ENCODE peak calls at places on chromosomes 1 and 21, in ten cellular contexts. One of them, this sample, is unnamed.
A peak's percentile ranks its signal among the peaks of the same experiment; 100 is the strongest.

GRCh38 chr1:201466492-201466891 is 2.5 kb downstream of the PHLDA3 start:
- DNase-seq in mesothelial cell of epicardium: no peak
- DNase-seq in mucosa of descending colon: peak; percentile 67
- DNase-seq in endothelial cell: no peak
- DNase-seq in adrenal gland: no peak
- DNase-seq in pancreas: no peak
- DNase-seq in colonic mucosa: no peak
- DNase-seq in body of pancreas: no peak
- DNase-seq in foreskin fibroblast: peak; percentile 67
- DNase-seq in kidney: no peak
- DNase-seq in this sample: no peak

GRCh38 chr1:42211224-42211623 is 46.7 kb upstream of the GUCA2A start:
- DNase-seq in mucosa of descending colon: no peak
- DNase-seq in foreskin fibroblast: peak; percentile 70
- DNase-seq in mesothelial cell of epicardium: no peak
- DNase-seq in body of pancreas: no peak
- DNase-seq in pancreas: no peak
- DNase-seq in kidney: no peak
- DNase-seq in adrenal gland: no peak
- DNase-seq in endothelial cell: no peak
- DNase-seq in colonic mucosa: no peak
- DNase-seq in this sample: no peak

GRCh38 chr1:48007044-48007443 is 9.9 kb upstream of the TRABD2B start:
- DNase-seq in foreskin fibroblast: no peak
- DNase-seq in colonic mucosa: no peak
- DNase-seq in pancreas: no peak
- DNase-seq in body of pancreas: no peak
- DNase-seq in endothelial cell: no peak
- DNase-seq in kidney: no peak
- DNase-seq in mesothelial cell of epicardium: no peak
- DNase-seq in mucosa of descending colon: no peak
- DNase-seq in adrenal gland: no peak
- DNase-seq in this sample: no peak

GRCh38 chr1:15090373-15090772 is 63.2 kb upstream of the TMEM51 start:
- DNase-seq in colonic mucosa: peak; percentile 90
- DNase-seq in mesothelial cell of epicardium: peak; percentile 49
- DNase-seq in kidney: peak; percentile 95
- DNase-seq in body of pancreas: peak; percentile 92
- DNase-seq in pancreas: peak; percentile 90
- DNase-seq in endothelial cell: peak; percentile 86
- DNase-seq in foreskin fibroblast: no peak
- DNase-seq in mucosa of descending colon: peak; percentile 90
- DNase-seq in adrenal gland: no peak
- DNase-seq in this sample: no peak

GRCh38 chr1:22323846-22324504 is 127.7 kb upstream of the ZBTB40 start:
- DNase-seq in mucosa of descending colon: no peak
- DNase-seq in pancreas: no peak
- DNase-seq in kidney: peak; percentile 45
- DNase-seq in adrenal gland: no peak
- DNase-seq in body of pancreas: no peak
- DNase-seq in colonic mucosa: no peak
- DNase-seq in foreskin fibroblast: no peak
- DNase-seq in endothelial cell: no peak
- DNase-seq in mesothelial cell of epicardium: no peak
- DNase-seq in this sample: peak; percentile 59

GRCh38 chr1:199512037-199512710 is 515.3 kb upstream of the NR5A2 start:
- DNase-seq in adrenal gland: no peak
- DNase-seq in foreskin fibroblast: no peak
- DNase-seq in colonic mucosa: no peak
- DNase-seq in kidney: no peak
- DNase-seq in mucosa of descending colon: no peak
- DNase-seq in mesothelial cell of epicardium: no peak
- DNase-seq in body of pancreas: no peak
- DNase-seq in endothelial cell: no peak
- DNase-seq in pancreas: no peak
- DNase-seq in this sample: no peak

GRCh38 chr1:209721406-209721805 is 16.8 kb downstream of the HSD11B1 start:
- DNase-seq in mesothelial cell of epicardium: no peak
- DNase-seq in pancreas: no peak
- DNase-seq in kidney: no peak
- DNase-seq in adrenal gland: no peak
- DNase-seq in foreskin fibroblast: no peak
- DNase-seq in body of pancreas: no peak
- DNase-seq in mucosa of descending colon: no peak
- DNase-seq in colonic mucosa: no peak
- DNase-seq in endothelial cell: no peak
- DNase-seq in this sample: no peak

GRCh38 chr1:172286629-172287076 is 133.8 kb upstream of the C1orf105 start:
- DNase-seq in mesothelial cell of epicardium: no peak
- DNase-seq in body of pancreas: no peak
- DNase-seq in mucosa of descending colon: no peak
- DNase-seq in kidney: no peak
- DNase-seq in foreskin fibroblast: peak; percentile 94
- DNase-seq in pancreas: peak; percentile 40
- DNase-seq in colonic mucosa: no peak
- DNase-seq in adrenal gland: peak; percentile 42
- DNase-seq in endothelial cell: no peak
- DNase-seq in this sample: no peak

GRCh38 chr1:7551442-7551841 is 219.7 kb upstream of the VAMP3 start:
- DNase-seq in pancreas: no peak
- DNase-seq in kidney: peak; percentile 32
- DNase-seq in colonic mucosa: no peak
- DNase-seq in mesothelial cell of epicardium: no peak
- DNase-seq in mucosa of descending colon: peak; percentile 14
- DNase-seq in foreskin fibroblast: no peak
- DNase-seq in endothelial cell: no peak
- DNase-seq in adrenal gland: no peak
- DNase-seq in body of pancreas: no peak
- DNase-seq in this sample: no peak

GRCh38 chr1:76281306-76281705 is 206.8 kb downstream of the ST6GALNAC3 start:
- DNase-seq in adrenal gland: no peak
- DNase-seq in pancreas: no peak
- DNase-seq in endothelial cell: no peak
- DNase-seq in mesothelial cell of epicardium: no peak
- DNase-seq in body of pancreas: no peak
- DNase-seq in colonic mucosa: no peak
- DNase-seq in mucosa of descending colon: no peak
- DNase-seq in kidney: no peak
- DNase-seq in foreskin fibroblast: no peak
- DNase-seq in this sample: no peak

GRCh38 chr21:17512245-17513213 is at the start of gene CXADR:
- DNase-seq in adrenal gland: peak; percentile 83
- DNase-seq in foreskin fibroblast: no peak
- DNase-seq in mucosa of descending colon: peak; percentile 96
- DNase-seq in body of pancreas: peak; percentile 93
- DNase-seq in kidney: peak; percentile 95
- DNase-seq in mesothelial cell of epicardium: peak; percentile 86
- DNase-seq in endothelial cell: peak; percentile 72
- DNase-seq in pancreas: peak; percentile 90
- DNase-seq in colonic mucosa: peak; percentile 91
- DNase-seq in this sample: no peak

GRCh38 chr1:31249854-31250253 is 10.2 kb upstream of the NKAIN1 start:
- DNase-seq in endothelial cell: no peak
- DNase-seq in colonic mucosa: no peak
- DNase-seq in body of pancreas: no peak
- DNase-seq in adrenal gland: no peak
- DNase-seq in kidney: no peak
- DNase-seq in pancreas: no peak
- DNase-seq in mucosa of descending colon: no peak
- DNase-seq in foreskin fibroblast: no peak
- DNase-seq in mesothelial cell of epicardium: no peak
- DNase-seq in this sample: no peak

GRCh38 chr1:218945050-218945449 is 228.6 kb upstream of the LYPLAL1 start:
- DNase-seq in mucosa of descending colon: no peak
- DNase-seq in endothelial cell: no peak
- DNase-seq in foreskin fibroblast: peak; percentile 32
- DNase-seq in colonic mucosa: no peak
- DNase-seq in kidney: no peak
- DNase-seq in body of pancreas: no peak
- DNase-seq in adrenal gland: no peak
- DNase-seq in mesothelial cell of epicardium: no peak
- DNase-seq in pancreas: no peak
- DNase-seq in this sample: no peak

GRCh38 chr1:64062941-64063581 is 140.4 kb upstream of the UBE2U start:
- DNase-seq in foreskin fibroblast: no peak
- DNase-seq in kidney: no peak
- DNase-seq in pancreas: no peak
- DNase-seq in colonic mucosa: no peak
- DNase-seq in mucosa of descending colon: no peak
- DNase-seq in adrenal gland: no peak
- DNase-seq in endothelial cell: no peak
- DNase-seq in body of pancreas: no peak
- DNase-seq in mesothelial cell of epicardium: no peak
- DNase-seq in this sample: no peak

DNA sequence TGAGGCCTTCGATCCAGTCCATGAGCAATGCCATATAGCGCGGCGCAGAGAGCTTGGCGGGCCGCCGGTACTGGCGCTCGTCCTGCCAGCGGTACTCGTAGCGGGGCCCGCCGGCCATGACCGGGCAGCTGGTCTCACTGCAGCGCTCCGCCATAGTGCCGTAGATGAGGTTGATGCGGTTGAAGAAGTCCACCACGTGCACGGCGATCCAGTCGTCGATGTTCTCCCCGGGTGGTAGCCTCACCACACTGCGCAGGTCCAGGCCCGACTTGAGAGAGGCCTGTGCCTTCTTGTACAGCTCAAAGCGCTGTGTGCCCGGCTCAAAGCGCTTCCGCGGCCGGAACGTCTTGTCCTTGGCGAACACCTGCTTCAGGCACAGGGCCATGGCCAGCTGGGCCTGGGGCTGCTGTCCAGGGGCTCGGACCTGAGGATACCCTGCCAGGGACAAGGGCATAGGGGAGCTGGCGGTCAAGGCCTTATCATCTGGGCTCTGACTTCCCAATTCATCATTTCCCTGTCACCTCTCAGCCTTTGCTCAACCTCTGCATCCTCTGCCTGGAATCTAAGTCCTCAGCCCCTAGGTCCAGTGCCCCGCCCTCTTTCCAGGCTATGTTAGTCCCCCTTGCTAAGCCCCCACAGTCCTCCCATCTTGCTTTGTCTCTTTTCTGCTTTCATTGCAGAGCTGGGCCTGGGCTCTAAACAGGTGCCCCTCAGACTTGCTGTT is 3.5 kb downstream of the MOB3C start:
- DNase-seq in mucosa of descending colon: peak; percentile 35
- DNase-seq in colonic mucosa: no peak
- DNase-seq in mesothelial cell of epicardium: no peak
- DNase-seq in kidney: peak; percentile 78
- DNase-seq in body of pancreas: peak; percentile 82
- DNase-seq in adrenal gland: no peak
- DNase-seq in endothelial cell: no peak
- DNase-seq in foreskin fibroblast: no peak
- DNase-seq in pancreas: peak; percentile 63
- DNase-seq in this sample: no peak
- TF ChIP-seq CTCF in mucosa of descending colon: no peak
- TF ChIP-seq CTCF in colonic mucosa: no peak
- TF ChIP-seq CTCF in mesothelial cell of epicardium: no peak
- TF ChIP-seq CTCF in kidney: no peak
- TF ChIP-seq CTCF in body of pancreas: no peak
- TF ChIP-seq CTCF in adrenal gland: no peak
- TF ChIP-seq CTCF in endothelial cell: no peak
- TF ChIP-seq CTCF in foreskin fibroblast: no peak
- TF ChIP-seq CTCF in pancreas: no peak
- TF ChIP-seq CTCF in this sample: no peak

GRCh38 chr21:44509539-44509938 is 30.5 kb downstream of the KRTAP10-1 start:
- DNase-seq in pancreas: peak; percentile 90
- DNase-seq in mesothelial cell of epicardium: no peak
- DNase-seq in body of pancreas: peak; percentile 93
- DNase-seq in endothelial cell: no peak
- DNase-seq in kidney: peak; percentile 63
- DNase-seq in foreskin fibroblast: no peak
- DNase-seq in colonic mucosa: peak; percentile 46
- DNase-seq in adrenal gland: no peak
- DNase-seq in mucosa of descending colon: peak; percentile 79
- DNase-seq in this sample: no peak
- TF ChIP-seq CTCF in pancreas: peak; percentile 57
- TF ChIP-seq CTCF in mesothelial cell of epicardium: no peak
- TF ChIP-seq CTCF in body of pancreas: peak; percentile 27
- TF ChIP-seq CTCF in endothelial cell: no peak
- TF ChIP-seq CTCF in kidney: no peak
- TF ChIP-seq CTCF in foreskin fibroblast: no peak
- TF ChIP-seq CTCF in colonic mucosa: no peak
- TF ChIP-seq CTCF in adrenal gland: no peak
- TF ChIP-seq CTCF in mucosa of descending colon: peak; percentile 29
- TF ChIP-seq CTCF in this sample: no peak

DNA sequence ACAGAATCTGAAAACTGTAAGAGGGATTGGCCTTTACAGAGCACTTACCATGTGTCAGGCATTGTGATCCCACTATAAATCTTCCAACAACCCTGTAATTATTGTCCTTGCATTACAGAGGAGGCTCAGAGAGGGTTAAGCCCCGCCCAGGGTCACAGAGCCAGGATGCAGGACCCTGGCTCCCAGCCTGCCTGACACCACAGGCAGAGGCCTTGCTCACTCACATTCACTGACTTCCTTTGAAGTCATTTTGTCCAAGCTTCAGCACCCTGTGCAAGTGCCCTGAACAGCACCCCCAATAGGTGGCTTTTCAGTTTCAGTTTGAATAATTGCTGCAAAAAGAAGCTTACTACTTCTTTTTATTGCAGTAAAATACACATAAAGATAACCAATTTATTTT is 256.8 kb upstream of the NFIA start:
- DNase-seq in adrenal gland: no peak
- DNase-seq in kidney: peak; percentile 61
- DNase-seq in pancreas: no peak
- DNase-seq in colonic mucosa: peak; percentile 49
- DNase-seq in foreskin fibroblast: no peak
- DNase-seq in endothelial cell: no peak
- DNase-seq in mucosa of descending colon: peak; percentile 53
- DNase-seq in mesothelial cell of epicardium: no peak
- DNase-seq in body of pancreas: no peak
- DNase-seq in this sample: no peak
- TF ChIP-seq CTCF in adrenal gland: no peak
- TF ChIP-seq CTCF in kidney: no peak
- TF ChIP-seq CTCF in pancreas: no peak
- TF ChIP-seq CTCF in colonic mucosa: no peak
- TF ChIP-seq CTCF in foreskin fibroblast: no peak
- TF ChIP-seq CTCF in endothelial cell: peak; percentile 22
- TF ChIP-seq CTCF in mucosa of descending colon: no peak
- TF ChIP-seq CTCF in mesothelial cell of epicardium: peak; percentile 12
- TF ChIP-seq CTCF in body of pancreas: no peak
- TF ChIP-seq CTCF in this sample: peak; percentile 12

DNA sequence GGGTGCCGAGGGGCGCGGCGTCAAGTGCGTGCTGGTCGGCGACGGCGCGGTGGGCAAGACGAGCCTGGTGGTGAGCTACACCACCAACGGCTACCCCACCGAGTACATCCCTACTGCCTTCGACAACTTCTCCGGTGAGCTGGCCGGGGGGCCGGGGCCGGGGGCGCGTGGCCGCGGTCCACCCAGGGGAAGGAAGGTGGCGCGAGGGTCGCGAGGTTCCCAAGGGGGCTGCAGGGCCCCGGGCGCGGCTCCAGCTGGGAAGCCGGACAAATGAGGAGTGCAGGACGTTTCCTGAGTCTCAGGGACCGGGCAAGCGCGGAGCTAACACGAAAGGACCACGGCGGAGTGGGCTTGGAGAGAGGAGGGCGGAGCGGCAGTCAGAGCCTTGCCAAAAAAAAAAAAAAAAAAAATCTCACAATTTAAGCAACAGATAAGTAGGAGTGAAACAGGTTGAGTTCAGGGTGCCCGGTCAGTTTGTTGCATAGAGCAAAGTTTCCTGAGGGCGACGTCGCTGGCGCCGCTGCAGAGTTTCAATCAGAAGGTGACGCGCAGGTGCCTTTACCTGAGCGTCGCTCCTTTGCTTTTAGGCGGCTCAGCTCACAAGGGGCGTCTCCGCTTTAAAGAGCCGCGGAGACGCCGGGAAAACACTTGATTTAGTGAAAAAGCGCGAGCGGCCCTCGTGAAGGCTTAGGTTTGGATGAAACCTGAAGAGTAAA is 750 bp downstream of the RHOU start:
- DNase-seq in mesothelial cell of epicardium: peak; percentile 24
- DNase-seq in endothelial cell: peak; percentile 37
- DNase-seq in foreskin fibroblast: peak; percentile 15
- DNase-seq in adrenal gland: peak; percentile 54
- DNase-seq in kidney: peak; percentile 85
- DNase-seq in colonic mucosa: peak; percentile 72
- DNase-seq in body of pancreas: peak; percentile 67
- DNase-seq in mucosa of descending colon: peak; percentile 70
- DNase-seq in pancreas: peak; percentile 69
- DNase-seq in this sample: no peak
- TF ChIP-seq CTCF in mesothelial cell of epicardium: no peak
- TF ChIP-seq CTCF in endothelial cell: no peak
- TF ChIP-seq CTCF in foreskin fibroblast: no peak
- TF ChIP-seq CTCF in adrenal gland: no peak
- TF ChIP-seq CTCF in kidney: no peak
- TF ChIP-seq CTCF in colonic mucosa: no peak
- TF ChIP-seq CTCF in body of pancreas: no peak
- TF ChIP-seq CTCF in mucosa of descending colon: no peak
- TF ChIP-seq CTCF in pancreas: no peak
- TF ChIP-seq CTCF in this sample: no peak

This sample was measured in osteocyte.